ENCODE peak calls at places on chromosomes 7 and 10, in six cellular contexts. P, W, E, Y, D and N are unnamed samples. For H3K36me3, the result is how much of the 10 kb centered on the place peaks cover.

GRCh38 chr7:26919906-26920530 is 55.6 kb upstream of the SKAP2 start:
- DNase-seq in P (no peak), E (no peak), W (no peak), D (no peak), Y (no peak), N (no peak)

GRCh38 chr10:84632866-84633265 is 304.5 kb downstream of the CCSER2 start:
- DNase-seq in W (no peak), P (no peak), D (no peak), E (no peak), Y (no peak), N (no peak)

GRCh38 chr7:101119876-101120275 is 7.0 kb upstream of the SERPINE1 start:
- DNase-seq in Y (no peak), D (no peak), E (no peak), P (no peak), W (no peak), N (no peak)

GRCh38 chr10:110163192-110163773 is 44.1 kb upstream of the MXI1 start:
- DNase-seq in E (no peak), D (no peak), P (no peak), Y (no peak), W (no peak), N (no peak)

GRCh38 chr10:123559066-123559822 is 106.9 kb upstream of the GPR26 start:
- DNase-seq in Y (peak), E (peak), D (peak), W (peak), P (peak), N (peak)

GRCh38 chr10:22702348-22702747 is 12.0 kb downstream of the PIP4K2A start:
- DNase-seq in P (no peak), D (no peak), W (no peak), Y (no peak), E (no peak), N (no peak)

GRCh38 chr10:19719320-19719719 is 96.9 kb upstream of the PLXDC2 start:
- DNase-seq in W (no peak), D (no peak), Y (no peak), E (no peak), P (no peak), N (no peak)

GRCh38 chr7:42700376-42701327 is 211.2 kb downstream of the C7orf25 start:
- DNase-seq in Y (no peak), D (no peak), P (peak), W (no peak), E (no peak), N (no peak)

GRCh38 chr7:15853832-15854470 is 167.5 kb upstream of the MEOX2 start:
- DNase-seq in W (no peak), P (no peak), E (no peak), Y (no peak), D (no peak), N (no peak)

GRCh38 chr7:107860241-107860961 is 30.6 kb upstream of the DLD start:
- DNase-seq in Y (no peak), D (no peak), P (no peak), W (no peak), E (no peak), N (no peak)

GRCh38 chr10:16996530-16996964 is 133.1 kb downstream of the CUBN start:
- DNase-seq in P (no peak), D (no peak), W (no peak), E (no peak), Y (no peak), N (peak)

GRCh38 chr10:117249493-117250093 is 8.7 kb downstream of the SLC18A2 start:
- DNase-seq in D (no peak), P (no peak), Y (no peak), E (no peak), W (no peak), N (no peak)
- H3K4me3 ChIP-seq in D (no peak), P (no peak), Y (no peak), E (no peak), W (no peak), N (no peak)

GRCh38 chr10:27696466-27696865 is 49.2 kb downstream of the MKX start:
- DNase-seq in Y (no peak), W (no peak), D (no peak), P (no peak), E (no peak), N (no peak)

GRCh38 chr10:27699778-27700177 is 45.8 kb downstream of the MKX start:
- DNase-seq in E (no peak), W (no peak), Y (no peak), D (no peak), P (no peak), N (no peak)

DNA sequence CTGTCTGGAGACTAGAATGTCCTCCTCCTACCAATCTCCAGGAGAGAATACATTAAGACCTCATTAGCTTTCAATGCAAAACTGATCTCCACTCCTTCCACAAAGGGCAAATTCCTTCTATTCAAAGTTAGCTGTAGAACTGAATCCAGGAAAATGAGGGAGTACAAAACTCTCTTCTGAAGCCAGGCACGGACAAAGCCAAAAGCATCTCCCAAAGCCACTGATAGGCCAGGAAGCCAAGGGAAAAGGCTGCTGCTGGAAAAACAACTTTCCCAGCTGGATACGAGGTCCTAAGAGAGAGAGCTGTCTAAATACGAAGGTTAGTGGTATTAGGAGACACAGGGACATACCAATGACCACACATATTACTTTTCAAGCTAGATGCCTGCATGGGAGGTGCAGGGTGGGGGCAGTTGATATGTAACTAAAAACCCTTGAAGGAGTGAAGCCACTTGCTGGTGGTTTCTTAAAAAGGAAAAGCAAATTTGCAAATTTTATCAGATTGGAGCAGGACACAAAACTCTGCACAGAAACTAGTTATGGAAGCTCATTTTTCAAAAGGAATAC is 43.6 kb downstream of the MKX start:
- DNase-seq in Y (no peak), W (no peak), P (no peak), D (no peak), E (no peak), N (no peak)
- H3K36me3 ChIP-seq in Y (under half), W (under half), P (under half), D (under half), E (under half), N (under half)

GRCh38 chr10:133097418-133097817 is 9.7 kb downstream of the ADGRA1 start:
- DNase-seq in E (no peak), W (no peak), Y (no peak), D (no peak), P (no peak), N (no peak)
- H3K4me3 ChIP-seq in E (no peak), W (no peak), Y (no peak), D (no peak), P (no peak), N (no peak)

GRCh38 chr7:776992-777520 is 50.0 kb upstream of the PRKAR1B start:
- DNase-seq in P (no peak), E (no peak), Y (no peak), D (no peak), W (no peak), N (no peak)

GRCh38 chr7:777679-778078 is 50.6 kb upstream of the PRKAR1B start:
- DNase-seq in D (no peak), P (no peak), W (no peak), E (no peak), Y (no peak), N (no peak)

GRCh38 chr7:774161-775109 is 47.4 kb upstream of the PRKAR1B start:
- DNase-seq in D (peak), Y (peak), W (peak), P (peak), E (no peak), N (no peak)

GRCh38 chr7:778271-778967 is 51.3 kb upstream of the PRKAR1B start:
- DNase-seq in P (no peak), E (no peak), Y (no peak), D (no peak), W (no peak), N (no peak)

GRCh38 chr7:776381-776780 is 49.3 kb upstream of the PRKAR1B start:
- DNase-seq in E (no peak), D (no peak), Y (no peak), P (no peak), W (no peak), N (no peak)
- H3K36me3 ChIP-seq in E (under half), D (half or more), Y (half or more), P (under half), W (under half), N (under half)

GRCh38 chr10:93673791-93674190 is 28.6 kb downstream of the FRA10AC1 start:
- DNase-seq in Y (no peak), P (no peak), W (no peak), D (no peak), E (no peak), N (no peak)

GRCh38 chr10:93670372-93670771 is 32.0 kb downstream of the FRA10AC1 start:
- DNase-seq in D (no peak), P (no peak), W (no peak), E (no peak), Y (no peak), N (no peak)

GRCh38 chr10:93671042-93671441 is 31.4 kb downstream of the FRA10AC1 start:
- DNase-seq in P (no peak), E (no peak), Y (no peak), W (no peak), D (no peak), N (no peak)

GRCh38 chr10:93672022-93672678 is 30.2 kb downstream of the FRA10AC1 start:
- DNase-seq in P (no peak), E (no peak), Y (no peak), W (no peak), D (no peak), N (no peak)

DNA sequence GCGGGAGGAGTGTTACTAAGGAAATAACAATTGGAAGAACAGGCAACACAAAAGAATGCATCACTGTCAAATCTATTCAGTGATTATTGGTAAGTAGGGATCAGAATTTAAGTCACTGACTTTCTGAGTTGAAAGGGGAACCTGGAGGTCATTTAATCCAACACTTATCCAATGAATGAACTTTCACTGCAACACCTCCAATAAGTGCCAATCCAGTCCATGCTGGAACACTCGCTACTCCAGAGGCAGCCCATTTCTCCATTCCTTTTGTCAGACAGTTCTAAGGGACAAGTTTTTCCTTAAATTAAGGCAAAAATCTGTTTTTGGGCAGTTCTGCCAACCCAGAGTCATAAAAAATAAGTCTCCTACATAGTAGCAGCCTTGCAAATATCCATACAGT is 29.5 kb downstream of the FRA10AC1 start:
- DNase-seq in Y (no peak), D (no peak), P (no peak), E (no peak), W (no peak), N (no peak)
- H3K4me3 ChIP-seq in Y (no peak), D (no peak), P (no peak), E (no peak), W (no peak), N (no peak)

GRCh38 chr7:99031496-99031895 is 112.4 kb downstream of the SMURF1 start:
- DNase-seq in Y (no peak), E (no peak), D (no peak), P (peak), W (no peak), N (peak)
- H3K36me3 ChIP-seq in Y (half or more), E (half or more), D (half or more), P (under half), W (half or more), N (half or more)

GRCh38 chr10:64365663-64366062 is 844.5 kb downstream of the REEP3 start:
- DNase-seq in W (no peak), E (no peak), D (no peak), P (no peak), Y (no peak), N (no peak)

GRCh38 chr10:64369885-64370773 is 848.9 kb downstream of the REEP3 start:
- DNase-seq in Y (no peak), P (no peak), W (no peak), D (no peak), E (no peak), N (no peak)

GRCh38 chr10:64363687-64364086 is 842.5 kb downstream of the REEP3 start:
- DNase-seq in P (no peak), E (no peak), D (no peak), Y (no peak), W (no peak), N (no peak)

GRCh38 chr10:64368298-64368697 is 847.1 kb downstream of the REEP3 start:
- DNase-seq in W (no peak), E (no peak), D (no peak), Y (no peak), P (no peak), N (no peak)
- H3K4me3 ChIP-seq in W (no peak), E (no peak), D (no peak), Y (no peak), P (no peak), N (no peak)

DNA sequence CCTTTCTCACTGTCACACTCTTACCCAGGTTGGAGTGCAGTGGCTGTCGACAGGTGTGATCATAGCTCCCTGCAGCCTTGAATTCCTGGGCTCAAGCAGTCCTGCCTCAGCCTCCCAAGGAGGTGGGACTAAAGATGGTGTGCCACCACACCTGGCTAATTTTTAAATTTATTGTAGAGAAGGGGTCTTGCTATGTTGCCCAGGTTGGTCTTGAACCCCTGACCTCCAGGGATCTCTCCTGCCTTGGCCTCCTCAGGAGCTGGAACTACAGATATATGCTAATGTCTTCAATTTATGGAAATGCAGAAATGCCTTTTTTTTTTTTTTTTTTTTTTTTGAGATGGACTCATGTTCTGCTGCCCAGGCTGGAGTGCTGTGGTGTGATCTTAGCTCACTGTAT is 42.7 kb downstream of the DNAJB6 start:
- DNase-seq in D (no peak), P (no peak), W (no peak), Y (no peak), E (no peak), N (no peak)
- H3K36me3 ChIP-seq in D (half or more), P (under half), W (under half), Y (under half), E (under half), N (under half)

DNA sequence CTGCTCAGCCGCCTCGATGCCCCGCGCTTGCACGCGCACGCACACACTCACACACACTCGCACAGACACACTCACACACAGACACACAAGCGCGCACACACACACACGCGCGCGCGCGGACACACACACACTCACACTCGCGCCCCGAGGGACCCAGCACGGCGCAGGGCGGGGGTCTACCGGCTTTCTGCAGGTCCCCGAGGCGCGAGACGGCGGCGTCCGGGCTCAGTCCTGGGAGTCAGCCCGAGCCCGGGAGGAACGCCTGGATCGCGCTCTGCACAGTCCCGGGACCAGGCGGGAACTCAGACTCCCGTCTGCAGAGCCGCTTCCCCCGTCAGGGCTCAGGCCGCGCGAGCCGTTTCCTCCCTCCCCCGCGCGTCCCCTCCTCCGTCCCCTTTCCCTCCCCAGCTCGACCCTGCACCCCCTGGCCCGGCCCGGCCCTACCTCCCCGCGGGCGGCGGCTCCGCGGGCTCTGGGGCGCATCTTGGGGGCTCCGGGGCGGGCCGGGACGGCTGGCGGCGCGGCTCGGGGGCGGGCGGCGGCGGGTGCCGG is 477 bp downstream of the DENND2A start:
- DNase-seq in W (no peak), E (peak), P (no peak), D (peak), Y (peak), N (no peak)
- H3K4me3 ChIP-seq in W (no peak), E (peak), P (no peak), D (peak), Y (peak), N (peak)

GRCh38 chr10:124977161-124977560 is 35.2 kb downstream of the ZRANB1 start:
- DNase-seq in W (no peak), D (no peak), P (no peak), E (no peak), Y (no peak), N (no peak)

GRCh38 chr10:124975977-124976514 is 34.1 kb downstream of the ZRANB1 start:
- DNase-seq in W (no peak), P (no peak), D (no peak), E (no peak), Y (no peak), N (no peak)

GRCh38 chr10:124972637-124973036 is 30.7 kb downstream of the ZRANB1 start:
- DNase-seq in D (no peak), P (no peak), W (no peak), Y (no peak), E (no peak), N (no peak)

GRCh38 chr10:124971276-124971675 is 29.4 kb downstream of the ZRANB1 start:
- DNase-seq in W (no peak), D (no peak), P (no peak), Y (no peak), E (no peak), N (no peak)

DNA sequence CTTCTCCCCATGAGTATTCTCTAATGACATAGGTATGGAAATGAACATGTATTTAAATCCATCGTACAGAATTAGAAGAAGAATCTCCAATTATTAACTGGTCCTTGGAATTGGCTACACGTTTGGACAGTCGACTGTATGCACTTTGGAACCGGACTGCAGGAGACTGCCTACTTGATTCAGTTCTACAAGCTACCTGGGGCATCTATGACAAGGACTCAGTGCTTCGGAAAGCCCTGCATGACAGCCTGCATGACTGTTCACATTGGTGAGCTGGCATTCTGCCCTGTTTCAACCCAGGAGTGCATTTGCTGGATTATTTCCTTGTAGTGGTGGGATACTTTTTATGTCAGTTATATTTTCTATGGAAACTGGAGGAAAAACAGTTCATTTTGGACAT is 32.2 kb downstream of the ZRANB1 start:
- DNase-seq in D (no peak), E (no peak), W (no peak), P (no peak), Y (no peak), N (no peak)
- H3K36me3 ChIP-seq in D (half or more), E (under half), W (under half), P (under half), Y (under half), N (under half)